ENCODE peak calls at places on chromosomes 4 and X, in seven cellular contexts. C is activated T-helper 1 cell treated with anti-CD3 and anti-CD28 coated beads, Interleukin-2, amount 50 U/mL, for 16 hours; A is Calu3; W is tibial nerve; H is K562; M is keratinocyte; J is hippocampal formation. Q is an unnamed sample.

GRCh38 chr4:118173126-118173525 is 138.8 kb downstream of the NDST3 start:
- DNase-seq in C (no peak), A (no peak), W (no peak), H (no peak), M (no peak), J (no peak), Q (no peak)

GRCh38 chr4:129344058-129344457 is 248.1 kb downstream of the C4orf33 start:
- DNase-seq in C (no peak), A (peak), W (no peak), H (peak), M (peak), J (peak), Q (peak)

GRCh38 chrX:106621836-106622235 is 10.1 kb downstream of the RADX start:
- DNase-seq in C (no peak), A (no peak), W (no peak), H (no peak), M (no peak), J (no peak), Q (no peak)

GRCh38 chrX:46165411-46165810 is 379.8 kb downstream of the ZNF674 start:
- DNase-seq in C (no peak), A (no peak), W (no peak), H (no peak), M (no peak), J (no peak), Q (no peak)

GRCh38 chr4:182913621-182914020 is 3.6 kb downstream of the DCTD start:
- DNase-seq in C (no peak), A (no peak), W (no peak), H (no peak), M (no peak), J (no peak), Q (no peak)

GRCh38 chrX:133543654-133544053 is 128.4 kb upstream of the GPC4 start:
- DNase-seq in C (no peak), A (no peak), W (no peak), H (no peak), M (no peak), J (no peak), Q (no peak)

GRCh38 chrX:13742397-13743176 is 8.0 kb downstream of the OFD1 start:
- DNase-seq in C (no peak), A (peak), W (no peak), H (no peak), M (no peak), J (no peak), Q (no peak)

GRCh38 chrX:104316739-104317138 is 62.0 kb upstream of the ESX1 start:
- DNase-seq in C (no peak), A (no peak), W (no peak), H (no peak), M (no peak), J (no peak), Q (no peak)

GRCh38 chr4:15689540-15689939 is 7.9 kb downstream of the FAM200B start:
- DNase-seq in C (no peak), A (no peak), W (no peak), H (no peak), M (no peak), J (no peak), Q (no peak)

GRCh38 chrX:27186671-27187070 is 276.5 kb downstream of the PPP4R3C start:
- DNase-seq in C (no peak), A (peak), W (no peak), H (peak), M (no peak), J (no peak), Q (no peak)